ENCODE peak calls at places on chromosomes 16 and 17, in eight cellular contexts. One of them, this sample, is unnamed.

GRCh38 chr17:81577278-81578000 is 25.3 kb upstream of the FAAP100 start:
- DNase-seq in NCI-H2081: no peak
- DNase-seq in Right ventricle myocardium superior: no peak
- DNase-seq in GM20000: no peak
- DNase-seq in small intestine: no peak
- DNase-seq in renal cortical epithelial cell: peak
- DNase-seq in tibial nerve: no peak
- DNase-seq in fibroblast of pulmonary artery: peak
- DNase-seq in this sample: no peak

GRCh38 chr17:78125138-78125913 is 3.2 kb downstream of the TMC6 start:
- DNase-seq in NCI-H2081: no peak
- DNase-seq in Right ventricle myocardium superior: peak
- DNase-seq in GM20000: no peak
- DNase-seq in small intestine: no peak
- DNase-seq in renal cortical epithelial cell: no peak
- DNase-seq in tibial nerve: no peak
- DNase-seq in fibroblast of pulmonary artery: no peak
- DNase-seq in this sample: no peak

GRCh38 chr17:40480501-40481003 is 20.9 kb downstream of the TNS4 start:
- DNase-seq in NCI-H2081: peak
- DNase-seq in Right ventricle myocardium superior: peak
- DNase-seq in GM20000: peak
- DNase-seq in small intestine: peak
- DNase-seq in renal cortical epithelial cell: no peak
- DNase-seq in tibial nerve: no peak
- DNase-seq in fibroblast of pulmonary artery: peak
- DNase-seq in this sample: peak

GRCh38 chr16:31382485-31383161 is 10.5 kb upstream of the ITGAD start:
- DNase-seq in NCI-H2081: peak
- DNase-seq in Right ventricle myocardium superior: peak
- DNase-seq in GM20000: peak
- DNase-seq in small intestine: peak
- DNase-seq in renal cortical epithelial cell: peak
- DNase-seq in tibial nerve: no peak
- DNase-seq in fibroblast of pulmonary artery: peak
- DNase-seq in this sample: peak

GRCh38 chr17:32631341-32632109 is 144.7 kb downstream of the CDK5R1 start:
- DNase-seq in NCI-H2081: no peak
- DNase-seq in Right ventricle myocardium superior: no peak
- DNase-seq in GM20000: no peak
- DNase-seq in small intestine: no peak
- DNase-seq in renal cortical epithelial cell: no peak
- DNase-seq in tibial nerve: no peak
- DNase-seq in fibroblast of pulmonary artery: no peak
- DNase-seq in this sample: no peak

GRCh38 chr17:68356520-68356919 is 65.2 kb downstream of the ARSG start:
- DNase-seq in NCI-H2081: no peak
- DNase-seq in Right ventricle myocardium superior: no peak
- DNase-seq in GM20000: peak
- DNase-seq in small intestine: peak
- DNase-seq in renal cortical epithelial cell: no peak
- DNase-seq in tibial nerve: no peak
- DNase-seq in fibroblast of pulmonary artery: no peak
- DNase-seq in this sample: peak

GRCh38 chr16:11800385-11800718 is 3.3 kb upstream of the ZC3H7A start:
- DNase-seq in NCI-H2081: no peak
- DNase-seq in Right ventricle myocardium superior: no peak
- DNase-seq in GM20000: no peak
- DNase-seq in small intestine: no peak
- DNase-seq in renal cortical epithelial cell: no peak
- DNase-seq in tibial nerve: no peak
- DNase-seq in fibroblast of pulmonary artery: no peak
- DNase-seq in this sample: no peak

GRCh38 chr17:49963626-49964538 is 5.1 kb upstream of the DLX4 start:
- DNase-seq in NCI-H2081: no peak
- DNase-seq in Right ventricle myocardium superior: no peak
- DNase-seq in GM20000: no peak
- DNase-seq in small intestine: no peak
- DNase-seq in renal cortical epithelial cell: no peak
- DNase-seq in tibial nerve: no peak
- DNase-seq in fibroblast of pulmonary artery: peak
- DNase-seq in this sample: no peak

GRCh38 chr17:412211-413015 is 59.8 kb upstream of the RPH3AL start:
- DNase-seq in NCI-H2081: peak
- DNase-seq in Right ventricle myocardium superior: no peak
- DNase-seq in GM20000: peak
- DNase-seq in small intestine: peak
- DNase-seq in renal cortical epithelial cell: peak
- DNase-seq in tibial nerve: peak
- DNase-seq in fibroblast of pulmonary artery: peak
- DNase-seq in this sample: peak

GRCh38 chr16:78893340-78893739 is 707.2 kb downstream of the MAF start:
- DNase-seq in NCI-H2081: no peak
- DNase-seq in Right ventricle myocardium superior: no peak
- DNase-seq in GM20000: peak
- DNase-seq in small intestine: peak
- DNase-seq in renal cortical epithelial cell: no peak
- DNase-seq in tibial nerve: no peak
- DNase-seq in fibroblast of pulmonary artery: no peak
- DNase-seq in this sample: no peak